ENCODE peak calls at places on chromosomes 13 and 19, in nine cellular contexts. J is AG04450; G is A549; R is MM.1S; B is heart left ventricle; S is Caco-2; T is SJSA1; Q is CD8-positive, alpha-beta T cell; K is AG10803. C is an unnamed sample.

GRCh38 chr19:39038098-39038497 is 5.7 kb upstream of the FBXO27 start:
- DNase-seq in J (no peak), G (peak; percentile 99), R (no peak), B (no peak), S (peak; percentile 71), T (no peak), Q (no peak), K (peak; percentile 27), C (peak; percentile 42)

GRCh38 chr19:51799311-51799997 is 4.5 kb downstream of the FPR3 start:
- DNase-seq in J (peak; percentile 76), G (no peak), R (no peak), B (peak; percentile 97), S (no peak), T (peak; percentile 61), Q (no peak), K (peak; percentile 99), C (peak; percentile 59)

GRCh38 chr13:43377149-43377548 is 353.8 kb downstream of the DNAJC15 start:
- DNase-seq in J (no peak), G (no peak), R (no peak), B (no peak), S (no peak), T (no peak), Q (no peak), K (peak; percentile 52), C (no peak)

GRCh38 chr19:48443262-48443661 is 2.5 kb upstream of the GRWD1 start:
- DNase-seq in J (no peak), G (no peak), R (no peak), B (no peak), S (no peak), T (no peak), Q (no peak), K (no peak), C (no peak)

GRCh38 chr13:109787135-109787954 is 962 bp upstream of the IRS2 start:
- DNase-seq in J (no peak), G (no peak), R (peak; percentile 48), B (no peak), S (no peak), T (peak; percentile 88), Q (peak; percentile 40), K (peak; percentile 49), C (peak; percentile 48)

GRCh38 chr19:17719730-17720486 is 628 bp downstream of the MAP1S start:
- DNase-seq in J (no peak), G (no peak), R (peak; percentile 19), B (no peak), S (no peak), T (no peak), Q (peak; percentile 23), K (no peak), C (peak; percentile 76)

GRCh38 chr13:91058066-91058465 is 289.4 kb upstream of the MIR17HG start:
- DNase-seq in J (no peak), G (no peak), R (peak; percentile 44), B (no peak), S (peak; percentile 41), T (no peak), Q (no peak), K (no peak), C (no peak)

GRCh38 chr13:85093808-85094207 is 705.4 kb downstream of the SLITRK6 start:
- DNase-seq in J (no peak), G (no peak), R (no peak), B (peak; percentile 30), S (no peak), T (no peak), Q (no peak), K (no peak), C (no peak)

GRCh38 chr19:6425732-6426686 is 1.4 kb upstream of the KHSRP start:
- DNase-seq in J (no peak), G (no peak), R (no peak), B (no peak), S (peak; percentile 68), T (no peak), Q (no peak), K (no peak), C (no peak)

GRCh38 chr19:6062274-6062673 is 48.0 kb downstream of the RFX2 start:
- DNase-seq in J (no peak), G (no peak), R (no peak), B (peak; percentile 71), S (no peak), T (peak; percentile 15), Q (peak; percentile 39), K (peak; percentile 35), C (peak; percentile 69)

GRCh38 chr19:18764591-18765051 is 26.5 kb downstream of the COMP start:
- DNase-seq in J (no peak), G (no peak), R (no peak), B (no peak), S (no peak), T (no peak), Q (no peak), K (peak; percentile 38), C (no peak)

GRCh38 chr13:26424181-26424580 is 133.3 kb upstream of the WASF3 start:
- DNase-seq in J (no peak), G (no peak), R (no peak), B (peak; percentile 36), S (no peak), T (no peak), Q (no peak), K (no peak), C (no peak)

GRCh38 chr13:73081256-73081915 is 22.6 kb downstream of the KLF5 start:
- DNase-seq in J (no peak), G (no peak), R (no peak), B (no peak), S (no peak), T (no peak), Q (no peak), K (no peak), C (no peak)

GRCh38 chr19:46697142-46697960 is 19.6 kb downstream of the PRKD2 start:
- DNase-seq in J (no peak), G (peak; percentile 82), R (no peak), B (peak; percentile 92), S (peak; percentile 77), T (no peak), Q (no peak), K (peak; percentile 70), C (peak; percentile 98)

GRCh38 chr19:9914001-9914314 is 22.4 kb downstream of the OLFM2 start:
- DNase-seq in J (no peak), G (peak; percentile 55), R (no peak), B (no peak), S (no peak), T (no peak), Q (no peak), K (no peak), C (no peak)

GRCh38 chr19:9912551-9913236 is 23.6 kb downstream of the OLFM2 start:
- DNase-seq in J (no peak), G (no peak), R (no peak), B (no peak), S (no peak), T (no peak), Q (no peak), K (no peak), C (no peak)

GRCh38 chr19:9911524-9911923 is 24.8 kb downstream of the OLFM2 start:
- DNase-seq in J (no peak), G (no peak), R (no peak), B (no peak), S (no peak), T (no peak), Q (no peak), K (no peak), C (no peak)

GRCh38 chr19:9914315-9915207 is 21.8 kb downstream of the OLFM2 start:
- DNase-seq in J (peak; percentile 33), G (peak; percentile 76), R (peak; percentile 70), B (peak; percentile 77), S (peak; percentile 74), T (peak; percentile 83), Q (peak; percentile 81), K (peak; percentile 72), C (peak; percentile 74)

GRCh38 chr19:9913237-9914000 is 22.9 kb downstream of the OLFM2 start:
- DNase-seq in J (no peak), G (peak; percentile 29), R (no peak), B (no peak), S (no peak), T (no peak), Q (no peak), K (no peak), C (no peak)
- H3K4me3 ChIP-seq in J (peak overlapping the region; percentile 57), G (peak overlapping the region; percentile 80), R (no peak overlapping the region), B (peak overlapping the region; percentile 56), S (peak overlapping the region; percentile 46), T (no peak overlapping the region), Q (no peak overlapping the region), K (peak overlapping the region; percentile 55), C (no peak overlapping the region)

GRCh38 chr13:48506092-48506701 is 26.7 kb downstream of the RCBTB2 start:
- DNase-seq in J (no peak), G (no peak), R (no peak), B (no peak), S (no peak), T (no peak), Q (no peak), K (no peak), C (no peak)
- H3K4me3 ChIP-seq in J (no peak overlapping the region), G (no peak overlapping the region), R (no peak overlapping the region), B (no peak overlapping the region), S (no peak overlapping the region), T (no peak overlapping the region), Q (no peak overlapping the region), K (no peak overlapping the region), C (no peak overlapping the region)

DNA sequence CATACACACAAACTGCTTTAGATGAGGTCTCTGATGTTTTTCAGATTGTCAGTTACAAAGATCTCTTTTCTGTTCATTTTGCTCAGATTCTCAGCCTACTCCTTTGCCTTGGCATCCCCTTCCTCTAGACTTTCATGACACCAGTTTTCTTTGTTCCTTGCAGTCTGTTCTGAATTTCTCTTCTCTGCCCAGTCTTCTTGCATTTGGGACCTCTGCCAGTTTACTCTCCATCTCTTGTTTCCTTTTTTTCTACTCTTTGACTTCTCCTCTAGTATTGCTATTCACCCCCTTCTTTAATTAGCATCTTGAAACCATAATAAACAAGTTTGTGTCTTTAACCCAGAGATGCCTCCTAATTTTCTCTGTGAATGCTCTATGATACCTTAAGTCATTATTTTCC is 26.1 kb downstream of the EDNRB start:
- DNase-seq in J (no peak), G (no peak), R (no peak), B (no peak), S (no peak), T (no peak), Q (no peak), K (no peak), C (no peak)
- H3K4me3 ChIP-seq in J (no peak overlapping the region), G (no peak overlapping the region), R (no peak overlapping the region), B (no peak overlapping the region), S (no peak overlapping the region), T (no peak overlapping the region), Q (no peak overlapping the region), K (no peak overlapping the region), C (no peak overlapping the region)

DNA sequence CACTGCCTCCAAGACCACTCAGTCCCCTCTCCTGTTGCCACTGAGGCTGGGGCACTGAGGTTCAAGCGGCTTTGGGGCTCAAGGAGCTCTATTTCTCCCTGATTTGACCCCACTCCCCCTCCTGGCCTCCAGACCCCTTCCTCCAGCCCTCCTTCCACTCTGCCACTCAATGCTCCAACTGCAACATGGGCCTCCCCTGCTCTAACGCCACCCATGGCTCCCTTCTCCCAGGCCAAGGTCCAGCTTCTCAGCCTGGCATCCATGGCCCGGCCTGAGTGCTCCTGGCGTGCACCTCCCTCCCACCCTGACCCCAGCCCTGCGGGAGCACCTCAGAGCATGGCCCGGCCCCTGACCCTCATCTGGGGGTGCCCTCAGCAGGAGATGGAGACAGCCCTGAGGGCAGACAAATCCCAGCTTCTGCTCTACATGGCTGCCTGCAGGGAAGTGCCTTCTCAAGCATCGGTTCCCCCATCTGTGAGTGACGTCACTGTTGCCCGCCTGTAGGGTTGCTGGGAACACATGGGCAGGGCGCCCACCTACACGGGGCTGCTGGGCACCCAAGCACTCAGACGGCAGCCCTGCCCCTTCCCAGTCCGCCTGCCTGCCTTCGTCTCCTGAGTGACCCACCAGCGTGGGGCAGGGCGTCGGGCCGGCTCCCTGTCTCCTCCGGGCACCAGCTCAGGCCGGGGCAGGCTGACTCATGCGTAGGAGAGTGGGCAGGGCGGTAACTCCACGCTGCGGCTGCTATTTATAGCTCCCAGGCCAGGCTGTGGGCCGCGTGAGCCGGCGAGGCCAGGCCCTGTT is 1.6 kb upstream of the DIRAS1 start:
- DNase-seq in J (no peak), G (peak; percentile 67), R (no peak), B (peak; percentile 90), S (no peak), T (peak; percentile 81), Q (no peak), K (peak; percentile 79), C (no peak)
- H3K4me3 ChIP-seq in J (no peak overlapping the region), G (no peak overlapping the region), R (no peak overlapping the region), B (no peak overlapping the region), S (no peak overlapping the region), T (no peak overlapping the region), Q (no peak overlapping the region), K (peak overlapping the region; percentile 9), C (no peak overlapping the region)

C was measured in mucosa of descending colon.